ENCODE peak calls at places on chromosomes 2 and 18, in five cellular contexts. J, L, A, Q and H are unnamed samples.

GRCh38 chr2:171208648-171209047 is 48.0 kb upstream of the TLK1 start:
- DNase-seq in J (no peak), L (no peak), A (no peak), Q (no peak), H (no peak)

GRCh38 chr2:48457227-48457626 is 72.7 kb upstream of the STON1 start:
- DNase-seq in J (no peak), L (no peak), A (no peak), Q (no peak), H (no peak)

GRCh38 chr18:31801078-31801477 is 40.4 kb upstream of the SLC25A52 start:
- DNase-seq in J (no peak), L (no peak), A (no peak), Q (no peak), H (no peak)

GRCh38 chr18:20963027-20963426 is 148.6 kb downstream of the ROCK1 start:
- DNase-seq in J (no peak), L (no peak), A (no peak), Q (no peak), H (no peak)

GRCh38 chr2:233081232-233081730 is 21.1 kb downstream of the INPP5D start:
- DNase-seq in J (no peak), L (no peak), A (peak), Q (no peak), H (no peak)

GRCh38 chr2:26103752-26104151 is 69.1 kb upstream of the GAREM2 start:
- DNase-seq in J (no peak), L (no peak), A (no peak), Q (no peak), H (no peak)

GRCh38 chr2:229901819-229902218 is 20.0 kb downstream of the TRIP12 start:
- DNase-seq in J (no peak), L (peak), A (no peak), Q (peak), H (peak)

GRCh38 chr2:160566717-160567116 is 73.1 kb upstream of the RBMS1 start:
- DNase-seq in J (no peak), L (peak), A (no peak), Q (no peak), H (no peak)

GRCh38 chr2:238170386-238171071 is 11.8 kb downstream of the ERFE start:
- DNase-seq in J (no peak), L (no peak), A (no peak), Q (no peak), H (peak)

GRCh38 chr2:124301915-124302314 is 276.8 kb downstream of the CNTNAP5 start:
- DNase-seq in J (no peak), L (no peak), A (no peak), Q (no peak), H (no peak)

GRCh38 chr2:100018312-100018711 is 124.1 kb downstream of the AFF3 start:
- DNase-seq in J (no peak), L (no peak), A (no peak), Q (no peak), H (no peak)

GRCh38 chr18:21218862-21219261 is 23.2 kb upstream of the GREB1L start:
- DNase-seq in J (no peak), L (no peak), A (no peak), Q (no peak), H (no peak)

GRCh38 chr2:127054996-127055785 is 51.8 kb downstream of the BIN1 start:
- DNase-seq in J (no peak), L (no peak), A (no peak), Q (no peak), H (no peak)

GRCh38 chr2:241967745-241968144 is 98.2 kb downstream of the RTP5 start:
- DNase-seq in J (no peak), L (no peak), A (peak), Q (no peak), H (no peak)

GRCh38 chr2:232951891-232952290 is 61.2 kb downstream of the NGEF start:
- DNase-seq in J (no peak), L (no peak), A (no peak), Q (peak), H (peak)

GRCh38 chr2:195498176-195498575 is 158.8 kb upstream of the SLC39A10 start:
- DNase-seq in J (peak), L (peak), A (peak), Q (no peak), H (peak)

GRCh38 chr2:237097911-237098702 is 12.4 kb downstream of the COPS8 start:
- DNase-seq in J (no peak), L (peak), A (no peak), Q (peak), H (peak)

GRCh38 chr2:178865121-178865520 is 57.9 kb upstream of the TTN start:
- DNase-seq in J (no peak), L (no peak), A (no peak), Q (no peak), H (peak)

GRCh38 chr18:63444567-63444966 is 22.3 kb upstream of the VPS4B start:
- DNase-seq in J (no peak), L (peak), A (no peak), Q (peak), H (peak)

GRCh38 chr2:190986221-190986953 is 27.6 kb downstream of the STAT1 start:
- DNase-seq in J (no peak), L (no peak), A (no peak), Q (no peak), H (no peak)

GRCh38 chr2:157246212-157247067 is 11.1 kb upstream of the GALNT5 start:
- DNase-seq in J (no peak), L (peak), A (no peak), Q (peak), H (peak)

GRCh38 chr18:51383116-51383515 is 185.6 kb upstream of the MEX3C start:
- DNase-seq in J (no peak), L (no peak), A (no peak), Q (no peak), H (no peak)
- TF ChIP-seq CTCF in J (no peak), L (no peak), A (no peak), Q (no peak), H (no peak)

DNA sequence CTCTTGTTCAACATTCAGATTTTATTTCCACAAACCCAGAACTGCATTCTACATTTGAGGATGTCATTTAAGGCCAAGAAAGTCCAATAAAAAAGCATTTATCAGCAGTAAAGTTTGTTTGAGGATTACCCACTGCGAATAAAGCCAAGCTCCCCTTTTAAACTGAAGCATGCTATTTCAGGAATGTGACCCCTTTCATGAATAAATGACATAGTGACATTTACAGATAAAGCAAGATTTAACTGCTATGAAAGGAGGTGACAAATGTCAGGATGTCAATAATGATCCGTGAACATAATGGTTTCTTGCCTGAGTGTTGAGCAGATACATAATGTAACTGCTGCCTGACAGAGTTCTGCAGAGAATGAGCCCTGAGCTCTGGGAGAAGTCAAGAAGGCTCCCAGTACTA is 146.3 kb downstream of the TDRD15 start:
- DNase-seq in J (no peak), L (no peak), A (no peak), Q (no peak), H (no peak)
- H3K27ac ChIP-seq in J (peak), L (peak), A (no peak), Q (no peak), H (no peak)

DNA sequence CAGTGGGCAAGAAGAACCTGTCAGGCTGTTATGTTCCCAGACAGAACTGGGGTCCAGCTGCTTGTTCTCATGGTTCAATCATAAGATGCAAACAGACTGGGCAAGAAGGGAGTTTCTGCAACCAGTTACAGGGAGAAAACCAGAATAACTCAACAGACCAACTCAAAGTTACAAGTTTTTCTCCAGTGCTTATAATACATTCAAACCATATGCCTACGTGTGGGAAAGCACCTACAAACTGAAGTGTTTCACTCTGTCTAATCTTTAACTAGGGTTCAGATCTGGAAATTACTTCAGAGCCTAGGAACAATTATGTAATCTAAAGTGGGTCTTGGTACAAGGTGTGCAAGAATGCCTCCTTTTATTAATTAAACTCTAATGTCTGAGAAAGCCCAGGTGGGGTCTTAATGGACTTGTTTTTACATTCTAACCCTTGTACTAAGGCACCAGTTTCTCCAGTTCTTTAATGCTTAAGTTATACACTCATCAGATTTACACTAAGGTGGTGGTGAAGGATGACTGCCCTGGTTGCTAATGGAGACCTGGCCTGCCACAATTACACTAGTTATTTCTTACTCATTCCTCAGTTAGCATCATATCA is 951.9 kb downstream of the TSN start:
- DNase-seq in J (no peak), L (no peak), A (no peak), Q (no peak), H (no peak)
- TF ChIP-seq CTCF in J (no peak), L (no peak), A (no peak), Q (no peak), H (no peak)

DNA sequence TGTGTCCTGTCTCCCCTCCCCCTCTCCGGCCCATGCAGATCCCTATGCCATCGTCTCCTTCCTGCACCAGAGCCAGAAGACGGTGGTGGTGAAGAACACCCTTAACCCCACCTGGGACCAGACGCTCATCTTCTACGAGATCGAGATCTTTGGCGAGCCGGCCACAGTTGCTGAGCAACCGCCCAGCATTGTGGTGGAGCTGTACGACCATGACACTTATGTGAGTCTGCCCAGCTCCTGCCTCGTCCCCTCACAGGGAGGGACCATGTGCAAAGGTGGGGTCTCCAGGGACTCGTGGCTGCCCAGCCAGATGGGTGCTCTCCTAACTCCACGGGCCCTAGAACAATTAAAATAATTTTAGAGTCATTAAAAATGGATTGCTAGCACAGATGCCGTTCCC is 145.2 kb downstream of the DYSF start:
- DNase-seq in J (no peak), L (no peak), A (no peak), Q (no peak), H (no peak)
- H3K27ac ChIP-seq in J (no peak), L (no peak), A (no peak), Q (no peak), H (no peak)

GRCh38 chr18:76657428-76657827 is 162.4 kb upstream of the ZNF516 start:
- DNase-seq in J (no peak), L (no peak), A (no peak), Q (no peak), H (peak)

GRCh38 chr18:76660571-76661192 is 161.7 kb upstream of the ZNF236 start:
- DNase-seq in J (no peak), L (no peak), A (no peak), Q (no peak), H (no peak)

GRCh38 chr18:76657911-76658475 is 163.0 kb upstream of the ZNF516 start:
- DNase-seq in J (no peak), L (no peak), A (no peak), Q (no peak), H (no peak)

GRCh38 chr18:76656925-76657324 is 161.9 kb upstream of the ZNF516 start:
- DNase-seq in J (no peak), L (no peak), A (no peak), Q (no peak), H (no peak)

GRCh38 chr18:76658627-76659026 is 163.6 kb upstream of the ZNF516 start:
- DNase-seq in J (no peak), L (no peak), A (no peak), Q (no peak), H (no peak)
- TF ChIP-seq CTCF in J (peak), L (peak), A (no peak), Q (peak), H (no peak)

GRCh38 chr2:12299431-12299830 is 417.3 kb upstream of the TRIB2 start:
- DNase-seq in J (no peak), L (no peak), A (no peak), Q (no peak), H (no peak)
- H3K27ac ChIP-seq in J (no peak), L (no peak), A (no peak), Q (no peak), H (no peak)

GRCh38 chr2:202164409-202164808 is 74.0 kb downstream of the SUMO1 start:
- DNase-seq in J (no peak), L (peak), A (no peak), Q (no peak), H (no peak)

GRCh38 chr2:202154613-202155281 is 81.7 kb downstream of the KIAA2012 start:
- DNase-seq in J (no peak), L (no peak), A (no peak), Q (no peak), H (no peak)

GRCh38 chr2:202157211-202157985 is 81.0 kb downstream of the SUMO1 start:
- DNase-seq in J (no peak), L (no peak), A (no peak), Q (no peak), H (no peak)

GRCh38 chr2:202161106-202161836 is 77.1 kb downstream of the SUMO1 start:
- DNase-seq in J (no peak), L (peak), A (no peak), Q (no peak), H (no peak)

DNA sequence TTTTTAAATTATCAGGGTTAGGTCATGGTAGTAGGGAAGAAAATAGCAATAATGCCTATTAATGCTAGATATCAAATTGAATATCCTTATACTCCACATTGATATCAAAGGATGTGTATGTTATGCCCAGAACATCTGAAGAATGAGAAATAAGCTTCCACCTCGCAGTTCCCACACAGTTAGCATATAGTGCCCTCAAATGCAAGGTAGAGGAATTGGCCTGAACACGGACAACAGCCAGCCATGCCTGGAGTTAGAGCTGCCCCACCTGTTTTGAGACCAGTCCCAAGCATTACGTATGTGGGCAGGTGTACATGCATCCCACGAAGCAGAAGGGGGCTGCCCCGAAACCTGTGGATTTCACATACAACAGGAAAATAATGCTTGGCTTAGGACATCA is 79.6 kb downstream of the SUMO1 start:
- DNase-seq in J (no peak), L (peak), A (no peak), Q (no peak), H (peak)
- TF ChIP-seq CTCF in J (no peak), L (peak), A (no peak), Q (peak), H (no peak)

GRCh38 chr2:197103363-197103762 is 176.9 kb upstream of the PGAP1 start:
- DNase-seq in J (no peak), L (no peak), A (no peak), Q (no peak), H (no peak)

GRCh38 chr2:197113221-197113831 is 186.8 kb upstream of the PGAP1 start:
- DNase-seq in J (no peak), L (peak), A (no peak), Q (no peak), H (peak)

GRCh38 chr2:197109326-197109725 is 182.8 kb upstream of the PGAP1 start:
- DNase-seq in J (no peak), L (no peak), A (no peak), Q (no peak), H (no peak)

GRCh38 chr2:197107291-197108269 is 181.1 kb upstream of the PGAP1 start:
- DNase-seq in J (no peak), L (peak), A (no peak), Q (peak), H (peak)

DNA sequence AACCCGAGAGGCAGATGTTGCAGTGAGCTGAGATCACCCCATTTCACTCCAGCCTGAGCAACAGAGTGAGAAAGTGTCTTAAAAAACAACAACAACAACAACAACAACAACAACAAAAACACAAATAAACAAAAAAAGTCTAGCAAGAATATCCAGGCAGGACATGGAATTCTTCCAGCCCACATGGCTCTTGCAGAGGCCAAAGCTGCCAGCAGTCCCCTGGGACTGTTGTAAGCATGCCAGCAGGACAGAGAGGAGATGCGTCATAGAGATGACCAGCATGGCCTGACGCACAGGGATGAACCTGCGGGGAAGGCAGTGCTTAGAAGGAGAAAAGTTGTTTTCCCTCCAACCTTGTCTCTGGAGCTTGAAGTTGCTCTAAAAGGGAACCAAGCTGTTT is 182.3 kb upstream of the PGAP1 start:
- DNase-seq in J (peak), L (peak), A (no peak), Q (peak), H (peak)
- H3K27ac ChIP-seq in J (peak), L (no peak), A (peak), Q (peak), H (no peak)